ENCODE peak calls at places on chromosomes 7 and 10, in eight cellular contexts. U is CD4-positive, CD25-positive, alpha-beta regulatory T cell; F is T-helper 17 cell; B is CD4-positive, alpha-beta T cell; T is aorta; A is memory B cell; L is substantia nigra; N is ELF-1. W is an unnamed sample.

GRCh38 chr10:103374263-103374662 is 6.5 kb downstream of the TAF5 start:
- DNase-seq in N (no peak), L (no peak), B (no peak), F (no peak), U (no peak), A (no peak), T (no peak), W (no peak)

GRCh38 chr10:109977382-109977806 is 30.4 kb upstream of the ADD3 start:
- DNase-seq in U (no peak), N (peak), B (no peak), T (peak), L (no peak), F (no peak), A (no peak), W (no peak)

GRCh38 chr10:94963901-94964300 is 25.4 kb downstream of the CYP2C9 start:
- DNase-seq in U (no peak), B (no peak), T (no peak), A (no peak), F (no peak), N (peak), L (no peak), W (no peak)

GRCh38 chr7:424961-425793 is 94.5 kb downstream of the PDGFA start:
- DNase-seq in F (no peak), U (no peak), N (no peak), A (no peak), L (peak), T (peak), B (no peak), W (peak)

GRCh38 chr7:44461387-44461786 is 29.1 kb downstream of the NUDCD3 start:
- DNase-seq in N (no peak), L (no peak), B (no peak), U (no peak), F (no peak), A (no peak), T (no peak), W (no peak)

GRCh38 chr7:157707983-157708720 is 371.3 kb downstream of the DNAJB6 start:
- DNase-seq in L (no peak), N (no peak), B (no peak), A (no peak), F (no peak), U (no peak), T (no peak), W (no peak)

GRCh38 chr7:81457858-81458522 is 311.9 kb downstream of the HGF start:
- DNase-seq in A (no peak), N (no peak), T (no peak), F (no peak), L (no peak), B (no peak), U (no peak), W (no peak)

GRCh38 chr10:62433181-62433692 is 59.1 kb downstream of the ZNF365 start:
- DNase-seq in L (no peak), F (no peak), A (no peak), U (no peak), B (no peak), T (peak), N (no peak), W (no peak)

GRCh38 chr7:115044224-115044623 is 122.3 kb downstream of the MDFIC start:
- DNase-seq in U (no peak), L (no peak), B (no peak), A (no peak), T (no peak), F (no peak), N (no peak), W (no peak)

GRCh38 chr7:128410092-128410665 is 397 bp upstream of the IMPDH1 start:
- DNase-seq in L (no peak), A (no peak), B (peak), U (peak), T (peak), F (peak), N (peak), W (peak)

GRCh38 chr7:12524794-12525386 is 45.6 kb upstream of the SCIN start:
- DNase-seq in U (no peak), A (peak), F (no peak), B (no peak), T (no peak), N (no peak), L (no peak), W (no peak)

GRCh38 chr10:131972474-131973071 is 9.2 kb downstream of the BNIP3 start:
- DNase-seq in T (no peak), U (peak), L (peak), F (no peak), A (no peak), B (no peak), N (no peak), W (peak)

GRCh38 chr7:137360087-137360679 is 16.6 kb upstream of the PTN start:
- DNase-seq in L (no peak), N (no peak), U (no peak), B (no peak), A (no peak), F (no peak), T (no peak), W (no peak)

GRCh38 chr10:89114846-89115625 is 92.1 kb downstream of the CH25H start:
- DNase-seq in T (no peak), A (no peak), B (no peak), F (no peak), L (no peak), N (no peak), U (no peak), W (no peak)

GRCh38 chr7:70678621-70679251 is 453.2 kb upstream of the GALNT17 start:
- DNase-seq in B (no peak), L (no peak), N (no peak), A (no peak), U (no peak), F (no peak), T (no peak), W (no peak)

GRCh38 chr7:55370001-55370400 is 4.9 kb downstream of the LANCL2 start:
- DNase-seq in U (no peak), A (no peak), T (no peak), L (no peak), B (no peak), N (no peak), F (no peak), W (no peak)

GRCh38 chr10:64174666-64175265 is 653.6 kb downstream of the REEP3 start:
- DNase-seq in U (no peak), F (no peak), N (no peak), B (no peak), A (no peak), L (no peak), T (no peak), W (no peak)

GRCh38 chr7:73941836-73942551 is 81.0 kb downstream of the TMEM270 start:
- DNase-seq in U (no peak), A (no peak), F (no peak), T (no peak), N (no peak), L (no peak), B (no peak), W (no peak)

GRCh38 chr10:80204801-80205477 is 398 bp downstream of the ANXA11 start:
- DNase-seq in F (peak), A (no peak), U (peak), L (no peak), N (peak), B (peak), T (peak), W (peak)

GRCh38 chr10:97072851-97073665 is 112.7 kb downstream of the SLIT1 start:
- DNase-seq in F (peak), A (peak), B (peak), N (peak), U (peak), L (peak), T (peak), W (peak)

GRCh38 chr10:45386657-45387056 is 12.6 kb downstream of the ALOX5 start:
- DNase-seq in F (no peak), B (no peak), A (no peak), L (no peak), U (no peak), N (no peak), T (no peak), W (no peak)

GRCh38 chr7:19871102-19871501 is 97.7 kb upstream of the TMEM196 start:
- DNase-seq in L (no peak), B (no peak), U (no peak), A (no peak), N (no peak), F (no peak), T (no peak), W (no peak)

GRCh38 chr10:123530166-123530870 is 135.8 kb upstream of the GPR26 start:
- DNase-seq in U (no peak), A (no peak), L (no peak), B (no peak), F (no peak), T (no peak), N (no peak), W (no peak)

GRCh38 chr7:43294080-43294630 is 181.7 kb downstream of the HECW1 start:
- DNase-seq in T (no peak), U (no peak), A (no peak), L (no peak), N (peak), F (no peak), B (no peak), W (no peak)

GRCh38 chr7:151801291-151801690 is 75.6 kb downstream of the PRKAG2 start:
- DNase-seq in U (no peak), A (no peak), F (no peak), N (no peak), T (no peak), L (no peak), B (no peak), W (no peak)

GRCh38 chr10:32298066-32298812 is 48.7 kb downstream of the EPC1 start:
- DNase-seq in B (no peak), T (no peak), F (no peak), U (no peak), L (no peak), N (no peak), A (no peak), W (no peak)

GRCh38 chr7:137386966-137387365 is 43.4 kb upstream of the PTN start:
- DNase-seq in T (no peak), N (no peak), A (no peak), U (no peak), L (no peak), B (no peak), F (no peak), W (no peak)